ENCODE peak calls at places on chromosomes 13 and 19, in six cellular contexts. F, O, M, S, B and L are unnamed samples.

GRCh38 chr19:7852851-7853759 is 21.1 kb downstream of the PRR36 start:
- DNase-seq in M (peak), S (no peak), F (peak), B (peak), O (no peak), L (no peak)

GRCh38 chr19:3819989-3820388 is 33.8 kb upstream of the MATK start:
- DNase-seq in B (no peak), F (no peak), S (no peak), O (no peak), M (no peak), L (no peak)

GRCh38 chr19:29845576-29846176 is 33.9 kb downstream of the CCNE1 start:
- DNase-seq in F (no peak), M (no peak), S (no peak), B (peak), O (no peak), L (peak)

GRCh38 chr19:12293771-12294307 is 844 bp downstream of the ZNF44 start:
- DNase-seq in M (peak), F (no peak), O (peak), B (peak), S (no peak), L (peak)

GRCh38 chr19:10952809-10953208 is 8.0 kb upstream of the SMARCA4 start:
- DNase-seq in S (no peak), B (no peak), M (no peak), O (no peak), F (no peak), L (no peak)

GRCh38 chr19:1017115-1017905 is 3.6 kb downstream of the TMEM259 start:
- DNase-seq in M (no peak), F (no peak), B (no peak), O (no peak), S (no peak), L (no peak)

GRCh38 chr19:4090351-4091220 is 23.9 kb upstream of the ZBTB7A start:
- DNase-seq in M (no peak), B (no peak), F (no peak), S (no peak), O (no peak), L (peak)

GRCh38 chr13:101552797-101553196 is 100.3 kb downstream of the ITGBL1 start:
- DNase-seq in S (no peak), B (no peak), O (no peak), M (no peak), F (no peak), L (no peak)

GRCh38 chr19:1672038-1672768 is 19.8 kb upstream of the TCF3 start:
- DNase-seq in O (no peak), S (peak), F (no peak), M (peak), B (no peak), L (peak)

GRCh38 chr13:41696163-41697003 is 239.0 kb downstream of the RGCC start:
- DNase-seq in S (no peak), O (peak), F (no peak), B (no peak), M (no peak), L (no peak)

GRCh38 chr13:108427355-108427754 is 157.8 kb downstream of the TNFSF13B start:
- DNase-seq in S (no peak), M (no peak), O (no peak), B (no peak), F (no peak), L (no peak)

GRCh38 chr19:57664269-57665127 is 4.2 kb upstream of the ZSCAN4 start:
- DNase-seq in F (peak), B (peak), M (no peak), S (no peak), O (no peak), L (peak)

GRCh38 chr13:106650690-106651205 is 82.8 kb upstream of the ARGLU1 start:
- DNase-seq in B (no peak), M (no peak), S (no peak), F (no peak), O (no peak), L (no peak)

GRCh38 chr19:10848208-10848843 is at the start of gene C19orf38:
- DNase-seq in M (no peak), O (no peak), F (no peak), B (no peak), S (no peak), L (no peak)

GRCh38 chr19:57437931-57438330 is 2.8 kb downstream of the ZNF749 start:
- DNase-seq in B (no peak), S (no peak), F (no peak), M (no peak), O (no peak), L (no peak)

GRCh38 chr13:100302391-100302790 is 213.5 kb downstream of the PCCA start:
- DNase-seq in S (no peak), F (no peak), B (no peak), M (no peak), O (no peak), L (no peak)

GRCh38 chr19:16032509-16033135 is 43.7 kb upstream of the TPM4 start:
- DNase-seq in B (no peak), S (no peak), O (no peak), M (no peak), F (no peak), L (no peak)

GRCh38 chr13:101575591-101575990 is 123.1 kb downstream of the ITGBL1 start:
- DNase-seq in B (no peak), S (no peak), M (no peak), F (no peak), O (no peak), L (no peak)

GRCh38 chr13:46633416-46633815 is 80.4 kb downstream of the LRCH1 start:
- DNase-seq in O (peak), F (no peak), M (no peak), B (peak), S (no peak), L (no peak)